ENCODE peak calls at places on chromosomes 6 and 20, in four cellular contexts. One of them, this sample, is unnamed.

GRCh38 chr6:130373992-130374391 is 8.2 kb downstream of the TMEM200A start:
- DNase-seq in choroid plexus epithelial cell: no peak
- DNase-seq in endothelial cell: no peak
- DNase-seq in fibroblast of lung: no peak
- DNase-seq in this sample: no peak

GRCh38 chr20:54625497-54625896 is 150.1 kb downstream of the DOK5 start:
- DNase-seq in endothelial cell: no peak
- DNase-seq in fibroblast of lung: no peak
- DNase-seq in choroid plexus epithelial cell: no peak
- DNase-seq in this sample: peak; percentile 41

GRCh38 chr6:33481192-33481591 is 26.8 kb downstream of the ZBTB9 start:
- DNase-seq in choroid plexus epithelial cell: no peak
- DNase-seq in endothelial cell: no peak
- DNase-seq in fibroblast of lung: no peak
- DNase-seq in this sample: no peak

GRCh38 chr20:34626978-34627377 is 49.9 kb downstream of the PIGU start:
- DNase-seq in choroid plexus epithelial cell: no peak
- DNase-seq in fibroblast of lung: no peak
- DNase-seq in endothelial cell: no peak
- DNase-seq in this sample: no peak

GRCh38 chr6:56048601-56049000 is 173.2 kb upstream of the BMP5 start:
- DNase-seq in endothelial cell: no peak
- DNase-seq in choroid plexus epithelial cell: no peak
- DNase-seq in fibroblast of lung: no peak
- DNase-seq in this sample: no peak

GRCh38 chr6:17503051-17503450 is 97.1 kb upstream of the FAM8A1 start:
- DNase-seq in fibroblast of lung: no peak
- DNase-seq in choroid plexus epithelial cell: no peak
- DNase-seq in endothelial cell: no peak
- DNase-seq in this sample: no peak

GRCh38 chr20:45968801-45969711 is 2.9 kb downstream of the ZNF335 start:
- DNase-seq in choroid plexus epithelial cell: peak; percentile 80
- DNase-seq in endothelial cell: no peak
- DNase-seq in fibroblast of lung: no peak
- DNase-seq in this sample: no peak

GRCh38 chr20:50192364-50193168 is 1.9 kb downstream of the CEBPB start:
- DNase-seq in choroid plexus epithelial cell: peak; percentile 92
- DNase-seq in fibroblast of lung: peak; percentile 93
- DNase-seq in endothelial cell: peak; percentile 61
- DNase-seq in this sample: peak; percentile 91

GRCh38 chr6:134347916-134348805 is 30.2 kb upstream of the SGK1 start:
- DNase-seq in choroid plexus epithelial cell: peak; percentile 99
- DNase-seq in endothelial cell: no peak
- DNase-seq in fibroblast of lung: peak; percentile 81
- DNase-seq in this sample: no peak

GRCh38 chr6:31729979-31730630 is 1.0 kb upstream of the DDAH2 start:
- DNase-seq in fibroblast of lung: peak; percentile 91
- DNase-seq in choroid plexus epithelial cell: peak; percentile 88
- DNase-seq in endothelial cell: peak; percentile 92
- DNase-seq in this sample: peak; percentile 93

GRCh38 chr20:36506253-36506652 is 35.1 kb upstream of the MYL9 start:
- DNase-seq in choroid plexus epithelial cell: peak; percentile 53
- DNase-seq in fibroblast of lung: peak; percentile 25
- DNase-seq in endothelial cell: no peak
- DNase-seq in this sample: peak; percentile 22
- TF ChIP-seq CTCF in choroid plexus epithelial cell: peak; percentile 70
- TF ChIP-seq CTCF in fibroblast of lung: peak; percentile 27
- TF ChIP-seq CTCF in endothelial cell: no peak
- TF ChIP-seq CTCF in this sample: peak; percentile 38

GRCh38 chr6:158705386-158706126 is 55.7 kb downstream of the SYTL3 start:
- DNase-seq in choroid plexus epithelial cell: no peak
- DNase-seq in fibroblast of lung: no peak
- DNase-seq in endothelial cell: no peak
- DNase-seq in this sample: no peak

GRCh38 chr6:158707120-158707519 is 57.3 kb downstream of the SYTL3 start:
- DNase-seq in fibroblast of lung: peak; percentile 53
- DNase-seq in endothelial cell: no peak
- DNase-seq in choroid plexus epithelial cell: peak; percentile 71
- DNase-seq in this sample: peak; percentile 59

GRCh38 chr6:158707826-158708225 is 58.0 kb downstream of the SYTL3 start:
- DNase-seq in endothelial cell: no peak
- DNase-seq in fibroblast of lung: peak; percentile 28
- DNase-seq in choroid plexus epithelial cell: peak; percentile 55
- DNase-seq in this sample: peak; percentile 69

GRCh38 chr6:158708239-158708638 is 58.4 kb downstream of the SYTL3 start:
- DNase-seq in choroid plexus epithelial cell: peak; percentile 80
- DNase-seq in fibroblast of lung: peak; percentile 85
- DNase-seq in endothelial cell: no peak
- DNase-seq in this sample: peak; percentile 42

GRCh38 chr6:158706369-158706982 is 56.6 kb downstream of the SYTL3 start:
- DNase-seq in endothelial cell: peak; percentile 57
- DNase-seq in fibroblast of lung: peak; percentile 64
- DNase-seq in choroid plexus epithelial cell: peak; percentile 79
- DNase-seq in this sample: peak; percentile 70
- TF ChIP-seq CTCF in endothelial cell: peak; percentile 44
- TF ChIP-seq CTCF in fibroblast of lung: peak; percentile 72
- TF ChIP-seq CTCF in choroid plexus epithelial cell: peak; percentile 82
- TF ChIP-seq CTCF in this sample: peak; percentile 46

GRCh38 chr6:6313012-6313411 is 7.5 kb downstream of the F13A1 start:
- DNase-seq in endothelial cell: no peak
- DNase-seq in fibroblast of lung: no peak
- DNase-seq in choroid plexus epithelial cell: no peak
- DNase-seq in this sample: no peak

GRCh38 chr6:6317386-6317785 is 3.1 kb downstream of the F13A1 start:
- DNase-seq in choroid plexus epithelial cell: no peak
- DNase-seq in fibroblast of lung: no peak
- DNase-seq in endothelial cell: no peak
- DNase-seq in this sample: no peak

GRCh38 chr6:6317825-6318733 is 2.4 kb downstream of the F13A1 start:
- DNase-seq in choroid plexus epithelial cell: no peak
- DNase-seq in fibroblast of lung: no peak
- DNase-seq in endothelial cell: no peak
- DNase-seq in this sample: no peak

GRCh38 chr6:6314601-6315000 is 5.9 kb downstream of the F13A1 start:
- DNase-seq in endothelial cell: no peak
- DNase-seq in choroid plexus epithelial cell: no peak
- DNase-seq in fibroblast of lung: no peak
- DNase-seq in this sample: no peak

DNA sequence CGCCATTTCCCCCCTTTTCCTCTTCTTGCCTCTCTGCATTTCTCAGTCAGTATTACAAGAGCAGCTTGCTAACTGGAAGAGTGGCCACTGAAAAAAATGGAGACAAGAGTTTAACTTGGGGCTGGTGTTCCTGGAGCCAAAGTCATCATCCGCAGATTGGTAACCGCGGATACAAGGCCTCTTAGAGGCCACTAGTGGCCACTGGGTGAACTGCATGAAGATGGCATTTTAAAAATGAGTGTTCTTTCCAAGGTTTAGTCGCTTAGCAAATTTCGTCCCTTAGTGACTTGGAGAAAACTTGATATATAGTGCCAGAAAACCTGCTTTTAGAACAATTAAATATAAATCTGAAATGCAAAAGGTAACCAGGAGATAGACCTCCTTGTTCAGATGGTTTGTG is 4.8 kb downstream of the F13A1 start:
- DNase-seq in fibroblast of lung: peak; percentile 31
- DNase-seq in choroid plexus epithelial cell: peak; percentile 51
- DNase-seq in endothelial cell: peak; percentile 52
- DNase-seq in this sample: peak; percentile 32
- TF ChIP-seq CTCF in fibroblast of lung: peak; percentile 85
- TF ChIP-seq CTCF in choroid plexus epithelial cell: peak; percentile 78
- TF ChIP-seq CTCF in endothelial cell: peak; percentile 88
- TF ChIP-seq CTCF in this sample: no peak

GRCh38 chr6:114342826-114343781 is at the start of gene HS3ST5:
- DNase-seq in choroid plexus epithelial cell: no peak
- DNase-seq in endothelial cell: peak; percentile 80
- DNase-seq in fibroblast of lung: peak; percentile 12
- DNase-seq in this sample: peak; percentile 85

GRCh38 chr6:114344216-114344970 is 1.6 kb upstream of the HS3ST5 start:
- DNase-seq in choroid plexus epithelial cell: no peak
- DNase-seq in endothelial cell: no peak
- DNase-seq in fibroblast of lung: no peak
- DNase-seq in this sample: no peak

GRCh38 chr6:114344971-114345274 is 2.1 kb upstream of the HS3ST5 start:
- DNase-seq in choroid plexus epithelial cell: no peak
- DNase-seq in endothelial cell: no peak
- DNase-seq in fibroblast of lung: no peak
- DNase-seq in this sample: no peak

GRCh38 chr6:114343782-114344144 is 940 bp upstream of the HS3ST5 start:
- DNase-seq in endothelial cell: no peak
- DNase-seq in choroid plexus epithelial cell: no peak
- DNase-seq in fibroblast of lung: no peak
- DNase-seq in this sample: no peak

GRCh38 chr6:114346451-114346850 is 3.6 kb upstream of the HS3ST5 start:
- DNase-seq in endothelial cell: no peak
- DNase-seq in choroid plexus epithelial cell: no peak
- DNase-seq in fibroblast of lung: peak; percentile 7
- DNase-seq in this sample: no peak
- TF ChIP-seq CTCF in endothelial cell: no peak
- TF ChIP-seq CTCF in choroid plexus epithelial cell: no peak
- TF ChIP-seq CTCF in fibroblast of lung: no peak
- TF ChIP-seq CTCF in this sample: no peak

DNA sequence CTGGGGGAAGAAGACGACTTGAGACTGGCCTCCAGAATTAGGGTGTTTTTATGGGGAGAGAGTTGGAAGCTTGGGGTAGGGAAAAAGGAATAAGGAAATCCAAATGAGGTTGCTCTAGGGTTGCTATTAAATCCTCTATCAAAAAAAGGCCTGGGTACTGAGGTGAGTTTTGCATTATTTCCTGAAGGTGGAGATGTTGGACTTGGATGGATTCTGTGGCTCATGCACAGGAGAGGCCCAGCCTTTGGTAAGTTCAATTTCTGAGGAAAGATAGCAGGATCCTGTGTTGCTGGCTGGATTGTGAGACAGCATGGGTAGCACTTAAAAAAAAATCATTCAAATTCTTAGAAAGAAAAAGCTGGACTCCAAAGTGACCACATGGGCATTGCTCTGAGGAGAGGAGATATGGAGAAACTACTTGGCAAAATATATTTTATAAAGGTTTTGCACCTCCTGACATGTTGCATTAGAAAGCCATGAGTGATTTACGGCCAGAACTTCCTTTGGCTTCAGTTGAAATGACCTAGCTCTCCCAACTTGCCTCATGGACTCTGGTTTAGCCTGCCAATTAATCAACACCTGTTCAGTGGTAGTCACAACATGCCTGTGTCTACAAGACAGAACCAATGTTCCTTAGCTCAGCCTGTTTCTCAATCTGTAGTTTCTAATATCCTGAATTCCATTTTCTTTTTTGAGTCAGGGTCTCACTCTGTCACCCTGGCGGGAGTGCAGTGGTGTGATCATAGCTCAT is 152.1 kb upstream of the RALGAPA2 start:
- DNase-seq in endothelial cell: no peak
- DNase-seq in fibroblast of lung: no peak
- DNase-seq in choroid plexus epithelial cell: peak; percentile 6
- DNase-seq in this sample: no peak
- TF ChIP-seq CTCF in endothelial cell: no peak
- TF ChIP-seq CTCF in fibroblast of lung: no peak
- TF ChIP-seq CTCF in choroid plexus epithelial cell: peak; percentile 13
- TF ChIP-seq CTCF in this sample: no peak

DNA sequence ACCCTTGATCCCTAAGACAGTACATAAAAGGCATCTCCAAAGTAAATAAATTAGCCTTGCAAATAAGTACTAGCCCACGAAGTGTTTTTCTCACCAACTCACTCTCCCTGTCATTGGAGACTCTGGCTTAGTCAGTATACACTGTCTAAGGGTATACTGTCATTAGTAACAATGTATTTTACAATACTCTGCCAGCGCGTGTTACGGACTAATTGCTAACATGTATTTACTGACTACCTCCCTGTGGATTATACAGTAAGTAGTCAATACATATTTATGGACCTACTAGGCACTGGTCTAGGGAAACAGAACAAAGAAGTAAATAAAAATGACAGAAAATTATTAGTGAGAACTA is 72.0 kb downstream of the NFATC2 start:
- DNase-seq in endothelial cell: no peak
- DNase-seq in fibroblast of lung: no peak
- DNase-seq in choroid plexus epithelial cell: no peak
- DNase-seq in this sample: no peak
- TF ChIP-seq CTCF in endothelial cell: no peak
- TF ChIP-seq CTCF in fibroblast of lung: no peak
- TF ChIP-seq CTCF in choroid plexus epithelial cell: no peak
- TF ChIP-seq CTCF in this sample: no peak

DNA sequence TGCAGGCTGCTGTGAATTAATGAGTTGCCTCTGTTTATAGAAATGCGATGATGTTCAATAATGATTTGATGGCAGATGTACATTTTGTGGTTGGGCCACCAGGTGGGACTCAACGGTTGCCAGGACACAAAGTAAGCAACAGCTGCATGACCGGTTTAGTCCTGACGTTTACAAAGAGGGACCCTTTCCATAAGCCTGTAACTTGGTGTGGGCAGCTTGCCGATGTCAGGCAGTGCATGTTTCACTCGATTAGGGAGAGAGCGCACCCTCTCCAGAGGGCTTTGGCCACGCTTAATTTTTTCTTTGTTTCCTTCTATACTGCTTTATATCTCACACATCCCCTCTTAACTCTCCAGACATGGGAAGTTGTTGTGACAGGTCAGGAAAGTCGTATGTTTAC is 1.4 kb downstream of the BTBD3 start:
- DNase-seq in fibroblast of lung: peak; percentile 61
- DNase-seq in endothelial cell: no peak
- DNase-seq in choroid plexus epithelial cell: peak; percentile 43
- DNase-seq in this sample: no peak
- TF ChIP-seq CTCF in fibroblast of lung: no peak
- TF ChIP-seq CTCF in endothelial cell: no peak
- TF ChIP-seq CTCF in choroid plexus epithelial cell: no peak
- TF ChIP-seq CTCF in this sample: no peak

GRCh38 chr20:62121776-62122658 is at the start of gene LSM14B:
- DNase-seq in fibroblast of lung: peak; percentile 96
- DNase-seq in choroid plexus epithelial cell: peak; percentile 98
- DNase-seq in endothelial cell: peak; percentile 98
- DNase-seq in this sample: peak; percentile 100
- TF ChIP-seq CTCF in fibroblast of lung: no peak
- TF ChIP-seq CTCF in choroid plexus epithelial cell: no peak
- TF ChIP-seq CTCF in endothelial cell: no peak
- TF ChIP-seq CTCF in this sample: no peak

DNA sequence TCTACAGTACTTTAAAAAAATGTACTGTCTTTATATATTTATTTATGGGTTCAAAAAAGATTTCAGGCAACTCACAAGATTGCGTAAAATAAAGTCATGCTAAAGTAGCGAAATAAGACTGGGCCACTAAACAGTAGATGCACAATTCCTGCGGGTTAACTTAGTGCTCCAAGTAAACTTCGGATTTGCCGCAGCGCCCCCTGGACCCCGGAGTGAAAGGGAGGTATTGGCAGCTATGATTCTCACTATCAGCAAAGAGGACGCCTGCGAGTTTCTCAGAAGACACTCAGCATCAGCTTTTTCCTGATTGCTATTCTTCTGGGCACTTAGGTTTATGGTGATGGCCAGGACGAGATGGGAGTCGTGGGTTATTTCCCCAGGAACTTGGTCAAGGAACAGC is 1.4 kb downstream of the OTOR start:
- DNase-seq in endothelial cell: peak; percentile 43
- DNase-seq in choroid plexus epithelial cell: no peak
- DNase-seq in fibroblast of lung: no peak
- DNase-seq in this sample: no peak
- TF ChIP-seq CTCF in endothelial cell: peak; percentile 6
- TF ChIP-seq CTCF in choroid plexus epithelial cell: peak; percentile 1
- TF ChIP-seq CTCF in fibroblast of lung: no peak
- TF ChIP-seq CTCF in this sample: no peak

This sample was measured in Calu3.